ENCODE peak calls at places on chromosome 15, in nine cellular contexts. One of them, this sample, is unnamed. For H3K36me3, the result is how much of the 10 kb centered on the place peaks cover.

GRCh38 chr15:66162286-66162685 is 91.3 kb downstream of the MEGF11 start:
- DNase-seq in GM23338: no peak
- DNase-seq in GM12878: no peak
- DNase-seq in HCT116: no peak
- DNase-seq in adrenal gland: no peak
- DNase-seq in astrocyte: no peak
- DNase-seq in CD8-positive, alpha-beta T cell: no peak
- DNase-seq in BE2C: no peak
- DNase-seq in colonic mucosa: no peak
- DNase-seq in this sample: no peak

GRCh38 chr15:71883447-71883846 is 73.1 kb downstream of the NR2E3 start:
- DNase-seq in astrocyte: no peak
- DNase-seq in HCT116: no peak
- DNase-seq in CD8-positive, alpha-beta T cell: no peak
- DNase-seq in adrenal gland: no peak
- DNase-seq in GM23338: no peak
- DNase-seq in colonic mucosa: no peak
- DNase-seq in GM12878: peak
- DNase-seq in BE2C: no peak
- DNase-seq in this sample: peak

GRCh38 chr15:84883433-84883832 is 1.0 kb upstream of the SLC28A1 start:
- DNase-seq in HCT116: no peak
- DNase-seq in adrenal gland: no peak
- DNase-seq in GM12878: no peak
- DNase-seq in GM23338: no peak
- DNase-seq in colonic mucosa: no peak
- DNase-seq in CD8-positive, alpha-beta T cell: no peak
- DNase-seq in astrocyte: peak
- DNase-seq in BE2C: no peak
- DNase-seq in this sample: no peak

GRCh38 chr15:44034933-44035624 is 160.0 kb downstream of the FRMD5 start:
- DNase-seq in CD8-positive, alpha-beta T cell: no peak
- DNase-seq in colonic mucosa: no peak
- DNase-seq in BE2C: no peak
- DNase-seq in HCT116: no peak
- DNase-seq in GM23338: no peak
- DNase-seq in adrenal gland: peak
- DNase-seq in GM12878: no peak
- DNase-seq in astrocyte: peak
- DNase-seq in this sample: no peak

GRCh38 chr15:85470549-85471271 is 90.3 kb downstream of the AKAP13 start:
- DNase-seq in BE2C: no peak
- DNase-seq in HCT116: no peak
- DNase-seq in GM23338: no peak
- DNase-seq in adrenal gland: no peak
- DNase-seq in colonic mucosa: no peak
- DNase-seq in GM12878: no peak
- DNase-seq in CD8-positive, alpha-beta T cell: no peak
- DNase-seq in astrocyte: no peak
- DNase-seq in this sample: no peak

GRCh38 chr15:27339138-27339537 is 368.2 kb downstream of the GABRG3 start:
- DNase-seq in CD8-positive, alpha-beta T cell: no peak
- DNase-seq in HCT116: no peak
- DNase-seq in colonic mucosa: no peak
- DNase-seq in GM12878: no peak
- DNase-seq in astrocyte: no peak
- DNase-seq in BE2C: no peak
- DNase-seq in adrenal gland: no peak
- DNase-seq in GM23338: peak
- DNase-seq in this sample: no peak

GRCh38 chr15:49370782-49371181 is 52.3 kb upstream of the FGF7 start:
- DNase-seq in BE2C: no peak
- DNase-seq in GM12878: no peak
- DNase-seq in CD8-positive, alpha-beta T cell: no peak
- DNase-seq in adrenal gland: no peak
- DNase-seq in HCT116: peak
- DNase-seq in astrocyte: no peak
- DNase-seq in GM23338: no peak
- DNase-seq in colonic mucosa: no peak
- DNase-seq in this sample: no peak

GRCh38 chr15:80159811-80160569 is 7.2 kb downstream of the FAH start:
- DNase-seq in GM23338: no peak
- DNase-seq in HCT116: no peak
- DNase-seq in CD8-positive, alpha-beta T cell: no peak
- DNase-seq in BE2C: no peak
- DNase-seq in colonic mucosa: no peak
- DNase-seq in astrocyte: peak
- DNase-seq in GM12878: no peak
- DNase-seq in adrenal gland: peak
- DNase-seq in this sample: peak

GRCh38 chr15:42490246-42490742 is 647 bp downstream of the ZNF106 start:
- DNase-seq in BE2C: no peak
- DNase-seq in GM23338: no peak
- DNase-seq in astrocyte: no peak
- DNase-seq in HCT116: no peak
- DNase-seq in CD8-positive, alpha-beta T cell: no peak
- DNase-seq in colonic mucosa: no peak
- DNase-seq in GM12878: no peak
- DNase-seq in adrenal gland: no peak
- DNase-seq in this sample: no peak

GRCh38 chr15:48695835-48696573 is 50.5 kb upstream of the FBN1 start:
- DNase-seq in astrocyte: peak
- DNase-seq in CD8-positive, alpha-beta T cell: no peak
- DNase-seq in BE2C: no peak
- DNase-seq in GM12878: no peak
- DNase-seq in GM23338: no peak
- DNase-seq in adrenal gland: no peak
- DNase-seq in colonic mucosa: no peak
- DNase-seq in HCT116: no peak
- DNase-seq in this sample: no peak

GRCh38 chr15:100372695-100373036 is 30.9 kb upstream of the ADAMTS17 start:
- DNase-seq in CD8-positive, alpha-beta T cell: no peak
- DNase-seq in BE2C: no peak
- DNase-seq in colonic mucosa: no peak
- DNase-seq in GM23338: peak
- DNase-seq in GM12878: no peak
- DNase-seq in astrocyte: no peak
- DNase-seq in adrenal gland: peak
- DNase-seq in HCT116: no peak
- DNase-seq in this sample: no peak

GRCh38 chr15:38795471-38796245 is 231.0 kb upstream of the RASGRP1 start:
- DNase-seq in astrocyte: peak
- DNase-seq in HCT116: no peak
- DNase-seq in GM23338: no peak
- DNase-seq in BE2C: no peak
- DNase-seq in CD8-positive, alpha-beta T cell: no peak
- DNase-seq in GM12878: no peak
- DNase-seq in adrenal gland: no peak
- DNase-seq in colonic mucosa: no peak
- DNase-seq in this sample: no peak

GRCh38 chr15:89243691-89244511 is at the start of gene FANCI:
- DNase-seq in astrocyte: peak
- DNase-seq in GM12878: peak
- DNase-seq in CD8-positive, alpha-beta T cell: peak
- DNase-seq in adrenal gland: peak
- DNase-seq in colonic mucosa: peak
- DNase-seq in BE2C: peak
- DNase-seq in HCT116: peak
- DNase-seq in GM23338: peak
- DNase-seq in this sample: peak
- TF ChIP-seq CTCF in astrocyte: peak
- TF ChIP-seq CTCF in GM12878: peak
- TF ChIP-seq CTCF in CD8-positive, alpha-beta T cell: no peak
- TF ChIP-seq CTCF in adrenal gland: peak
- TF ChIP-seq CTCF in colonic mucosa: no peak
- TF ChIP-seq CTCF in BE2C: peak
- TF ChIP-seq CTCF in HCT116: peak
- TF ChIP-seq CTCF in GM23338: peak
- TF ChIP-seq CTCF in this sample: peak

GRCh38 chr15:90877315-90877714 is 7.0 kb upstream of the FES start:
- DNase-seq in GM23338: no peak
- DNase-seq in adrenal gland: no peak
- DNase-seq in BE2C: no peak
- DNase-seq in colonic mucosa: no peak
- DNase-seq in CD8-positive, alpha-beta T cell: no peak
- DNase-seq in GM12878: no peak
- DNase-seq in astrocyte: no peak
- DNase-seq in HCT116: no peak
- DNase-seq in this sample: peak
- H3K36me3 ChIP-seq in GM23338: under half
- H3K36me3 ChIP-seq in adrenal gland: under half
- H3K36me3 ChIP-seq in BE2C: under half
- H3K36me3 ChIP-seq in colonic mucosa: under half
- H3K36me3 ChIP-seq in CD8-positive, alpha-beta T cell: under half
- H3K36me3 ChIP-seq in GM12878: under half
- H3K36me3 ChIP-seq in astrocyte: under half
- H3K36me3 ChIP-seq in HCT116: under half
- H3K36me3 ChIP-seq in this sample: under half

GRCh38 chr15:88256261-88257230 is at the start of gene NTRK3:
- DNase-seq in BE2C: peak
- DNase-seq in astrocyte: peak
- DNase-seq in GM23338: peak
- DNase-seq in CD8-positive, alpha-beta T cell: no peak
- DNase-seq in GM12878: no peak
- DNase-seq in adrenal gland: no peak
- DNase-seq in HCT116: no peak
- DNase-seq in colonic mucosa: no peak
- DNase-seq in this sample: no peak
- H3K4me3 ChIP-seq in BE2C: peak
- H3K4me3 ChIP-seq in astrocyte: peak
- H3K4me3 ChIP-seq in GM23338: peak
- H3K4me3 ChIP-seq in CD8-positive, alpha-beta T cell: no peak
- H3K4me3 ChIP-seq in GM12878: no peak
- H3K4me3 ChIP-seq in adrenal gland: no peak
- H3K4me3 ChIP-seq in HCT116: no peak
- H3K4me3 ChIP-seq in colonic mucosa: peak
- H3K4me3 ChIP-seq in this sample: peak

DNA sequence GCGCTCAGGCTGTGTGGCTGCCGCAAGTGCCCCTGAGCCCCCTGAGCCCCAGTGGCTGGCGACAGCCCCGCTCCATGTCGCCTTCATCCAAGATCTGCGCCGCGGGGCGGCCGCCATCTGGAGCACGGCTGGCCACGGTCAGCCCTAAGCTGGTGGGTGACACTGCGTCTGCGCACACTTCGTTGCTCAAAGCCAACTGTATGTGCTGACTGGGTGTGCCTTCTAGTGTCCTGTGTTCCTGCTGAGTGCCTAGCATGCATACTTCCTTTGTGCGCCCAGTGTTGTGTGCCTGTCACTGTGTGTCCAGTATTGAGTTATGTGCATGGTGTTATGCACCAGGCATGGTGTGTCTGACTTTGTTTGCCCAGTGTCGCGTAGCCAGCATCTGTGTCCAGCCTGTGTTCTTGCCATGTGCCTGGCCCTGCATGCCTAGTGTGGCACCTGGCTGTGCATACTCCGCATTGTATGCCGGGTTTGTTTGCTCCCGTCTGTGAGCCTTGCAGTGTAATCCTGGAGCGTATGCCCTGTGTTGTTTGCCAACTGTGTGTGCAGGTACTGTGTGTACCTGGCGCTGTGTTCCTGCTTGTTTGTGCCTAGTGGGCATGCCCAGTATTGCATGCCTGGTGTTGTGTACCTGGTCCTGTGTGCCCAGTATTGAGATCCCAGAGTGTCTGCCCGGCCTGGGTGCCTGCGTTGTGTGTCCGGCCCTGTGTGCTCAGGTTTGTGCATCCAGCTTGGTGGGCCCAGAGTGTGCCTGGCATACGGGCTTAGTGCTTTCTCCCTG is 54.7 kb upstream of the CHRNA7 start:
- DNase-seq in GM23338: peak
- DNase-seq in GM12878: no peak
- DNase-seq in adrenal gland: no peak
- DNase-seq in BE2C: peak
- DNase-seq in CD8-positive, alpha-beta T cell: no peak
- DNase-seq in astrocyte: no peak
- DNase-seq in HCT116: no peak
- DNase-seq in colonic mucosa: peak
- DNase-seq in this sample: no peak
- TF ChIP-seq CTCF in GM23338: no peak
- TF ChIP-seq CTCF in GM12878: peak
- TF ChIP-seq CTCF in adrenal gland: no peak
- TF ChIP-seq CTCF in BE2C: peak
- TF ChIP-seq CTCF in CD8-positive, alpha-beta T cell: no peak
- TF ChIP-seq CTCF in astrocyte: peak
- TF ChIP-seq CTCF in HCT116: no peak
- TF ChIP-seq CTCF in colonic mucosa: no peak
- TF ChIP-seq CTCF in this sample: no peak

GRCh38 chr15:25378501-25378901 is 60.3 kb downstream of the UBE3A start:
- DNase-seq in astrocyte: peak
- DNase-seq in GM23338: no peak
- DNase-seq in BE2C: no peak
- DNase-seq in adrenal gland: no peak
- DNase-seq in HCT116: no peak
- DNase-seq in CD8-positive, alpha-beta T cell: no peak
- DNase-seq in GM12878: no peak
- DNase-seq in colonic mucosa: no peak
- DNase-seq in this sample: peak
- H3K36me3 ChIP-seq in astrocyte: under half
- H3K36me3 ChIP-seq in GM23338: under half
- H3K36me3 ChIP-seq in BE2C: under half
- H3K36me3 ChIP-seq in adrenal gland: under half
- H3K36me3 ChIP-seq in HCT116: under half
- H3K36me3 ChIP-seq in CD8-positive, alpha-beta T cell: under half
- H3K36me3 ChIP-seq in GM12878: under half
- H3K36me3 ChIP-seq in colonic mucosa: under half
- H3K36me3 ChIP-seq in this sample: under half

GRCh38 chr15:40045572-40046217 is 6.7 kb upstream of the SRP14 start:
- DNase-seq in adrenal gland: no peak
- DNase-seq in colonic mucosa: no peak
- DNase-seq in GM23338: no peak
- DNase-seq in HCT116: no peak
- DNase-seq in CD8-positive, alpha-beta T cell: no peak
- DNase-seq in BE2C: no peak
- DNase-seq in GM12878: no peak
- DNase-seq in astrocyte: no peak
- DNase-seq in this sample: no peak
- H3K4me3 ChIP-seq in adrenal gland: no peak
- H3K4me3 ChIP-seq in colonic mucosa: no peak
- H3K4me3 ChIP-seq in GM23338: peak
- H3K4me3 ChIP-seq in HCT116: no peak
- H3K4me3 ChIP-seq in CD8-positive, alpha-beta T cell: no peak
- H3K4me3 ChIP-seq in BE2C: no peak
- H3K4me3 ChIP-seq in GM12878: no peak
- H3K4me3 ChIP-seq in astrocyte: no peak
- H3K4me3 ChIP-seq in this sample: peak

This sample was measured in GM06990.